ENCODE peak calls at places on chromosomes 3 and 15, in seven cellular contexts. V, C, P, X, D, T and Q are unnamed samples.

GRCh38 chr15:58249646-58250312 is 111.6 kb downstream of the AQP9 start:
- DNase-seq in V (no peak), C (no peak), P (no peak), X (no peak), D (no peak), T (no peak), Q (no peak)

GRCh38 chr3:106421928-106422327 is 553.1 kb upstream of the CBLB start:
- DNase-seq in V (no peak), C (no peak), P (no peak), X (no peak), D (no peak), T (no peak), Q (no peak)

GRCh38 chr15:65757256-65757655 is 34.8 kb downstream of the DENND4A start:
- DNase-seq in V (no peak), C (no peak), P (no peak), X (no peak), D (no peak), T (no peak), Q (no peak)

GRCh38 chr3:66272016-66272415 is 51.2 kb downstream of the SLC25A26 start:
- DNase-seq in V (no peak), C (no peak), P (no peak), X (no peak), D (no peak), T (no peak), Q (no peak)

GRCh38 chr15:60087561-60087960 is 83.5 kb downstream of the FOXB1 start:
- DNase-seq in V (no peak), C (no peak), P (no peak), X (no peak), D (no peak), T (no peak), Q (no peak)

GRCh38 chr15:47870956-47871625 is 153.8 kb downstream of the SEMA6D start:
- DNase-seq in V (no peak), C (peak), P (no peak), X (no peak), D (no peak), T (no peak), Q (no peak)

GRCh38 chr3:81761904-81762565 is 590 bp upstream of the GBE1 start:
- DNase-seq in V (no peak), C (no peak), P (no peak), X (no peak), D (no peak), T (peak), Q (no peak)

GRCh38 chr15:55277116-55277564 is 12.5 kb downstream of the RAB27A start:
- DNase-seq in V (no peak), C (no peak), P (no peak), X (peak), D (no peak), T (no peak), Q (no peak)

GRCh38 chr3:16318216-16318615 is 53.2 kb downstream of the OXNAD1 start:
- DNase-seq in V (no peak), C (no peak), P (no peak), X (peak), D (no peak), T (peak), Q (no peak)

GRCh38 chr3:163347944-163348343 is 1730.4 kb downstream of the SI start:
- DNase-seq in V (no peak), C (peak), P (no peak), X (no peak), D (no peak), T (no peak), Q (no peak)

GRCh38 chr3:159898147-159898546 is 90.5 kb upstream of the IL12A start:
- DNase-seq in V (no peak), C (peak), P (no peak), X (no peak), D (no peak), T (no peak), Q (no peak)

GRCh38 chr15:69530234-69530633 is 77.6 kb downstream of the RPLP1 start:
- DNase-seq in V (no peak), C (no peak), P (no peak), X (no peak), D (no peak), T (no peak), Q (no peak)

GRCh38 chr3:64815195-64815627 is 127.4 kb upstream of the ADAMTS9 start:
- DNase-seq in V (no peak), C (peak), P (no peak), X (no peak), D (no peak), T (peak), Q (no peak)

GRCh38 chr15:83565553-83566159 is 88.3 kb upstream of the ADAMTSL3 start:
- DNase-seq in V (no peak), C (peak), P (no peak), X (no peak), D (peak), T (peak), Q (no peak)

GRCh38 chr3:117927831-117928230 is 1106.8 kb downstream of the IGSF11 start:
- DNase-seq in V (no peak), C (no peak), P (no peak), X (no peak), D (no peak), T (no peak), Q (no peak)

GRCh38 chr3:38119248-38119544 is 17.7 kb downstream of the ACAA1 start:
- DNase-seq in V (peak), C (no peak), P (no peak), X (no peak), D (no peak), T (no peak), Q (no peak)

GRCh38 chr3:72996121-72996472 is 514 bp upstream of the PPP4R2 start:
- DNase-seq in V (peak), C (no peak), P (no peak), X (no peak), D (no peak), T (no peak), Q (no peak)

GRCh38 chr15:76426941-76427340 is 90.4 kb downstream of the ISL2 start:
- DNase-seq in V (no peak), C (no peak), P (no peak), X (no peak), D (no peak), T (no peak), Q (no peak)

GRCh38 chr15:38843736-38844590 is 279.3 kb upstream of the RASGRP1 start:
- DNase-seq in V (no peak), C (peak), P (no peak), X (no peak), D (no peak), T (peak), Q (no peak)

GRCh38 chr3:171157286-171157685 is 130.8 kb upstream of the SLC2A2 start:
- DNase-seq in V (no peak), C (peak), P (no peak), X (no peak), D (peak), T (no peak), Q (no peak)

GRCh38 chr3:72158639-72159005 is 373.7 kb upstream of the PROK2 start:
- DNase-seq in V (no peak), C (no peak), P (no peak), X (no peak), D (no peak), T (no peak), Q (no peak)

GRCh38 chr15:58528197-58528870 is 96.5 kb downstream of the LIPC start:
- DNase-seq in V (peak), C (no peak), P (peak), X (no peak), D (no peak), T (peak), Q (peak)

GRCh38 chr15:22903427-22903826 is 65.0 kb downstream of the NIPA2 start:
- DNase-seq in V (no peak), C (no peak), P (peak), X (no peak), D (no peak), T (no peak), Q (no peak)

GRCh38 chr3:48232734-48233133 is 8.2 kb upstream of the ZNF589 start:
- DNase-seq in V (peak), C (peak), P (peak), X (peak), D (peak), T (peak), Q (peak)

GRCh38 chr3:122564155-122564912 is at the start of the genes DTX3L and PARP9:
- DNase-seq in V (peak), C (peak), P (peak), X (peak), D (peak), T (peak), Q (peak)

GRCh38 chr3:190159902-190160435 is 39.3 kb upstream of the P3H2 start:
- DNase-seq in V (no peak), C (no peak), P (no peak), X (no peak), D (no peak), T (no peak), Q (no peak)

GRCh38 chr3:50126287-50127211 is 28.6 kb upstream of the SEMA3F start:
- DNase-seq in V (no peak), C (peak), P (peak), X (no peak), D (no peak), T (peak), Q (no peak)